ENCODE peak calls at places on chromosomes 1 and 21, in four cellular contexts. One of them, this sample, is unnamed. For H3K4me1, the result is how much of the 10 kb centered on the place peaks cover.

GRCh38 chr1:58721247-58721820 is 21.5 kb upstream of the MYSM1 start:
- DNase-seq in NT2/D1: no peak
- DNase-seq in tibial artery: no peak
- DNase-seq in heart left ventricle: no peak
- DNase-seq in this sample: no peak

GRCh38 chr1:214830956-214831355 is 228.0 kb downstream of the CENPF start:
- DNase-seq in heart left ventricle: no peak
- DNase-seq in NT2/D1: no peak
- DNase-seq in tibial artery: no peak
- DNase-seq in this sample: no peak

GRCh38 chr1:24236170-24237045 is 49.3 kb upstream of the IFNLR1 start:
- DNase-seq in heart left ventricle: no peak
- DNase-seq in NT2/D1: no peak
- DNase-seq in tibial artery: no peak
- DNase-seq in this sample: peak

GRCh38 chr1:113266788-113267187 is 123.5 kb upstream of the MAGI3 start:
- DNase-seq in NT2/D1: no peak
- DNase-seq in heart left ventricle: no peak
- DNase-seq in tibial artery: no peak
- DNase-seq in this sample: no peak

GRCh38 chr1:16013220-16013907 is 4.5 kb downstream of the HSPB7 start:
- DNase-seq in NT2/D1: no peak
- DNase-seq in heart left ventricle: peak
- DNase-seq in tibial artery: peak
- DNase-seq in this sample: peak

GRCh38 chr1:183180634-183181056 is 5.4 kb upstream of the LAMC2 start:
- DNase-seq in NT2/D1: no peak
- DNase-seq in tibial artery: peak
- DNase-seq in heart left ventricle: peak
- DNase-seq in this sample: peak

GRCh38 chr1:179793281-179793680 is 50.2 kb downstream of the FAM163A start:
- DNase-seq in NT2/D1: no peak
- DNase-seq in heart left ventricle: no peak
- DNase-seq in tibial artery: no peak
- DNase-seq in this sample: no peak

GRCh38 chr1:16020325-16020724 is 1.5 kb upstream of the CLCNKA start:
- DNase-seq in heart left ventricle: peak
- DNase-seq in NT2/D1: no peak
- DNase-seq in tibial artery: no peak
- DNase-seq in this sample: no peak

GRCh38 chr21:36646645-36647044 is 52.3 kb upstream of the SIM2 start:
- DNase-seq in NT2/D1: no peak
- DNase-seq in tibial artery: no peak
- DNase-seq in heart left ventricle: no peak
- DNase-seq in this sample: no peak

GRCh38 chr21:31848339-31848985 is 24.4 kb upstream of the HUNK start:
- DNase-seq in NT2/D1: no peak
- DNase-seq in tibial artery: no peak
- DNase-seq in heart left ventricle: no peak
- DNase-seq in this sample: no peak

GRCh38 chr1:26094076-26094669 is 17.5 kb upstream of the PDIK1L start:
- DNase-seq in NT2/D1: no peak
- DNase-seq in heart left ventricle: peak
- DNase-seq in tibial artery: no peak
- DNase-seq in this sample: no peak

GRCh38 chr1:58964880-58965279 is 181.0 kb upstream of the JUN start:
- DNase-seq in heart left ventricle: no peak
- DNase-seq in tibial artery: no peak
- DNase-seq in NT2/D1: no peak
- DNase-seq in this sample: no peak

DNA sequence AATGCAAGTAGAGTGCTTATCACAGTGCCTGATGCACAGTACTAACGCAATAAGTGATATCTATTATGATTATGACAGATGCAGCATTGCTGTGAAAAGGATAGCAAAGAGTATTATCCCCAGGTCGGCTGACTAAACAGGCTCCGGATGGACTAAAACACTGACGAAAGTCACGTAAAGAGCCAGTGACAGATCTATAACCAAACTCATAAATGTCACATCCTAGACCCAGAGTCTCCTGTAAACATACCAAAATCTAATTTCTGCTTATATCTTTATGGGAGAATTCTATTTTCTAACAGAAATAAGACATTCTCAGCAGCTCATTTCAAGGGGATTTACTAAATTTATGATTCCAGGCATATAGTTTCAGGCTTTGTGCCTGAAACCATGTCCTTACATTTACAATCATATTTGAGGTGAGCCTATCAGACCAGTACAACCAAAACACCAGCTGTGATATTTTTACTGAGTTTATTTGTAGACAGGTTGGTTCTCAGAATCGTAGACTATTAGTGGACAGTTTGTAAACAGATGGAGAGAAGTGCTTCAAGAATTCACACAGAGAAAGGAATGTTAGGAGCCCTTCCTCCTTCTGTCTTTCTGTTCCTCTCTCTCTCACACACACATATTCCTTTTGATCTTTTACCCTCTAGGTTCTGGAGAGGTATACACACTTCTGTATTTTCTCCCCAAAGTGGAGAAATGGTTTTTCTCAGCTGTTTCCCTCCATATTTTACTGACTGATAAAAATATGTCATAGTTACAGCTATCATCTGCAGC is 52.4 kb upstream of the WDR26 start:
- DNase-seq in tibial artery: no peak
- DNase-seq in NT2/D1: no peak
- DNase-seq in heart left ventricle: no peak
- DNase-seq in this sample: no peak
- H3K4me1 ChIP-seq in tibial artery: under half
- H3K4me1 ChIP-seq in NT2/D1: under half
- H3K4me1 ChIP-seq in heart left ventricle: under half
- H3K4me1 ChIP-seq in this sample: under half

GRCh38 chr1:77976433-77977076 is 2.3 kb downstream of the FUBP1 start:
- DNase-seq in NT2/D1: no peak
- DNase-seq in heart left ventricle: no peak
- DNase-seq in tibial artery: no peak
- DNase-seq in this sample: no peak

GRCh38 chr1:77977989-77978292 is 931 bp downstream of the FUBP1 start:
- DNase-seq in heart left ventricle: no peak
- DNase-seq in NT2/D1: no peak
- DNase-seq in tibial artery: no peak
- DNase-seq in this sample: no peak

GRCh38 chr1:77978293-77978968 is 441 bp downstream of the FUBP1 start:
- DNase-seq in heart left ventricle: peak
- DNase-seq in tibial artery: peak
- DNase-seq in NT2/D1: peak
- DNase-seq in this sample: peak

GRCh38 chr1:77975386-77975785 is 3.5 kb downstream of the FUBP1 start:
- DNase-seq in heart left ventricle: no peak
- DNase-seq in NT2/D1: no peak
- DNase-seq in tibial artery: no peak
- DNase-seq in this sample: no peak

GRCh38 chr1:77975907-77976306 is 3.0 kb downstream of the FUBP1 start:
- DNase-seq in NT2/D1: no peak
- DNase-seq in tibial artery: no peak
- DNase-seq in heart left ventricle: no peak
- DNase-seq in this sample: no peak
- H3K4me1 ChIP-seq in NT2/D1: under half
- H3K4me1 ChIP-seq in tibial artery: under half
- H3K4me1 ChIP-seq in heart left ventricle: under half
- H3K4me1 ChIP-seq in this sample: under half

DNA sequence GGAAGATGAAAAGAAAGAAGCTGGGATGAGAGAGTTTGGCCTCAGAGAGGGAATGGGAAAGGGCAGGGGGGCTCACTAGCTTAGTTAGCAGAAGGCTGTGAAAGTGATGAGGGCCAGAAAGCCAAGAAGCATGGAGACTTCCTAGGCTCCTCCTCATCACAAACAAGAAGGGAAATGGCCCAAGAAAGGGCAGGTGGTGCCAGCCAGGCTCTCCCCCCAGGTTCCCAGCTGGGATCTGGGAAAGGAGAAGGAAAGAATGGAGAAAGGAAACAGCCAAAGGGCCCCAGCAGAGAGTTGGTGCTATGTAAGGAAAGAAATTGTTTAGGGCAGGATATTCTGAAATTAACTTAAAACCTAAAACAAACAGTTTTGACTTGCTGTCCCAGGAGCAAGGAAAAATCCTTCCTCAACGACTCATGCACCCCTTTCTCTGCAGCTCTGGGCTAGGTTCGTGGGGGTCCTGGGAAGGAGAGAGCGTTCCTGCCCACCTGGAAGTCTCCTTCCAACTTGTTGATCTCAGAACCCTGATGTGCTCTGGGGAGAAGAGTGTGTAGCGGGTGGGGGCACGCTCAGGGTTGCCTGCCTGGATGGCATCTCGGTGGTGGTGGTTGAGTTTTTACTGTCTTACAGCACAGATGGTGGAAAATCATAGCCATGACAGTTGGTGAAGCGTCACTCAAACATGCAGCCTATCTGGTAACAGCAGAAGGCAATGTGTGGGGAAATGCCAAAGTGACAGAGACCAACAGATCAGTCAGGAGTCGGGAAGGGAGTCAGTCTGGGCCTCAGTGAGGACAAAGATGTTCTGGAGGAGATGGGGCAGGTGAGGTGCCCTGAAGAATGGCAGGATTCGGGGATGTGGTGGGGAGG is 147.3 kb downstream of the CLIC6 start:
- DNase-seq in NT2/D1: no peak
- DNase-seq in tibial artery: no peak
- DNase-seq in heart left ventricle: no peak
- DNase-seq in this sample: no peak
- H3K4me1 ChIP-seq in NT2/D1: under half
- H3K4me1 ChIP-seq in tibial artery: under half
- H3K4me1 ChIP-seq in heart left ventricle: under half
- H3K4me1 ChIP-seq in this sample: under half

GRCh38 chr1:38000233-38000528 is 5.1 kb downstream of the FHL3 start:
- DNase-seq in NT2/D1: no peak
- DNase-seq in heart left ventricle: no peak
- DNase-seq in tibial artery: no peak
- DNase-seq in this sample: no peak

GRCh38 chr1:37999434-38000232 is 5.7 kb downstream of the FHL3 start:
- DNase-seq in NT2/D1: no peak
- DNase-seq in tibial artery: peak
- DNase-seq in heart left ventricle: peak
- DNase-seq in this sample: no peak

GRCh38 chr1:37997256-37998088 is 7.7 kb upstream of the SF3A3 start:
- DNase-seq in heart left ventricle: no peak
- DNase-seq in tibial artery: peak
- DNase-seq in NT2/D1: no peak
- DNase-seq in this sample: no peak

GRCh38 chr1:37998913-37999433 is 6.3 kb downstream of the FHL3 start:
- DNase-seq in tibial artery: peak
- DNase-seq in heart left ventricle: no peak
- DNase-seq in NT2/D1: no peak
- DNase-seq in this sample: no peak

GRCh38 chr1:37998089-37998808 is 7.1 kb downstream of the FHL3 start:
- DNase-seq in NT2/D1: no peak
- DNase-seq in tibial artery: no peak
- DNase-seq in heart left ventricle: no peak
- DNase-seq in this sample: no peak
- H3K4me1 ChIP-seq in NT2/D1: under half
- H3K4me1 ChIP-seq in tibial artery: half or more
- H3K4me1 ChIP-seq in heart left ventricle: under half
- H3K4me1 ChIP-seq in this sample: under half

DNA sequence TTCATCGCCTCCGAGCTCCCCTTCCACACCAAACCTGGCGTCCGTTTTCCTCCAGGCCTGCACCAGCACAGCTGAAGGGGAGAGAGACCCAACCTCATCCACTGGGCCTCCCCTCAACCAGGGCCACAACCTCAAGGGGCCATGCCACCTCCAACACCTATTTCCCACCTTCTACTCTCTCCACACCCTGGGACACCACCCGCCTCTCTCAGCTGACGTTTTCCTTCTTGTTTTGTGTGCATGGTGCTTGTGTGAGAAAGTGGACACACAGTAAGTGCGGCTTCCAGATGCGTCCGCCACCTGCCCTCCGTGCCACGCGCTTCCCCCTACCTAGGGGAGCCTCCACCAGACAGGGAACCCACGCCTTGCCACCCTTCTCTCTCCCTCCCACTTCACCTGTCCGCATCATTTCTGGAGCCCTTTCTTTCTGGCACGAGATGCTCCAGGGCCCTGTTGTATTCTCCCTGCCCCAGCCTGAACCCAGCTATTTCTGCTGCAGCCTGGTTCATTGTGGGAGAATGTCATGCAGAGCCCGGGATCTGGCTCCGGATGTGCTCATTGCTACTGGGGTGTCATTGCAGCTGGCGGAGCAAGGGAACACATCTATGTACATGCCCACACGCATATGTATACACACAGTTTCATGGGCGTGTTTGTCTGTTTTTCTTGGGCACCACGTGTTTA is 1.3 kb upstream of the GNB1 start:
- DNase-seq in heart left ventricle: peak
- DNase-seq in tibial artery: no peak
- DNase-seq in NT2/D1: no peak
- DNase-seq in this sample: no peak
- H3K4me1 ChIP-seq in heart left ventricle: under half
- H3K4me1 ChIP-seq in tibial artery: half or more
- H3K4me1 ChIP-seq in NT2/D1: under half
- H3K4me1 ChIP-seq in this sample: half or more

GRCh38 chr1:40633563-40634376 is 31.7 kb downstream of the RIMS3 start:
- DNase-seq in tibial artery: no peak
- DNase-seq in heart left ventricle: peak
- DNase-seq in NT2/D1: no peak
- DNase-seq in this sample: peak
- H3K4me1 ChIP-seq in tibial artery: under half
- H3K4me1 ChIP-seq in heart left ventricle: under half
- H3K4me1 ChIP-seq in NT2/D1: under half
- H3K4me1 ChIP-seq in this sample: under half

This sample was measured in transverse colon.